ENCODE peak calls at places on chromosomes 13 and 19, in nine cellular contexts. A is SK-N-MC; Z is CD4-positive, CD25-positive, alpha-beta regulatory T cell; G is IMR-90; W is pancreas; L is endodermal cell; X is Peyer's patch; I is neural progenitor cell; M is CD8-positive, alpha-beta memory T cell. V is an unnamed sample.

GRCh38 chr13:49652691-49653305 is 24.5 kb downstream of the ARL11 start:
- DNase-seq in A (no peak), Z (no peak), G (peak), W (no peak), L (peak), X (peak), I (peak), M (no peak), V (no peak)

GRCh38 chr19:5851302-5851701 is at the start of gene FUT3:
- DNase-seq in A (no peak), Z (no peak), G (no peak), W (peak), L (no peak), X (peak), I (no peak), M (no peak), V (no peak)

GRCh38 chr13:53200498-53201453 is 172.2 kb downstream of the OLFM4 start:
- DNase-seq in A (no peak), Z (no peak), G (peak), W (peak), L (peak), X (peak), I (peak), M (no peak), V (no peak)

GRCh38 chr19:2524840-2525723 is 49.2 kb downstream of the GADD45B start:
- DNase-seq in A (no peak), Z (no peak), G (peak), W (no peak), L (peak), X (no peak), I (no peak), M (no peak), V (no peak)

GRCh38 chr13:94712812-94713555 is 639 bp upstream of the SOX21 start:
- DNase-seq in A (no peak), Z (no peak), G (peak), W (no peak), L (peak), X (no peak), I (peak), M (no peak), V (no peak)

GRCh38 chr13:91576590-91576989 is 178.2 kb downstream of the GPC5 start:
- DNase-seq in A (no peak), Z (no peak), G (no peak), W (no peak), L (peak), X (no peak), I (peak), M (no peak), V (no peak)

GRCh38 chr13:34847751-34848150 is 94.3 kb upstream of the NBEA start:
- DNase-seq in A (no peak), Z (no peak), G (no peak), W (no peak), L (peak), X (no peak), I (no peak), M (no peak), V (no peak)

GRCh38 chr13:75299206-75299605 is 182.8 kb downstream of the TBC1D4 start:
- DNase-seq in A (no peak), Z (no peak), G (no peak), W (no peak), L (peak), X (no peak), I (peak), M (no peak), V (no peak)

GRCh38 chr13:65932013-65932412 is 1298.1 kb downstream of the PCDH9 start:
- DNase-seq in A (no peak), Z (no peak), G (no peak), W (no peak), L (no peak), X (no peak), I (no peak), M (no peak), V (no peak)

GRCh38 chr19:18118420-18119242 is 21.1 kb downstream of the MAST3 start:
- DNase-seq in A (no peak), Z (no peak), G (peak), W (no peak), L (no peak), X (no peak), I (no peak), M (no peak), V (no peak)

GRCh38 chr19:18119243-18120105 is 21.9 kb downstream of the MAST3 start:
- DNase-seq in A (no peak), Z (peak), G (no peak), W (no peak), L (no peak), X (peak), I (no peak), M (peak), V (no peak)

GRCh38 chr19:18121166-18121565 is 23.6 kb downstream of the MAST3 start:
- DNase-seq in A (no peak), Z (no peak), G (no peak), W (no peak), L (no peak), X (no peak), I (no peak), M (no peak), V (no peak)

GRCh38 chr19:18117692-18118378 is 20.3 kb downstream of the MAST3 start:
- DNase-seq in A (no peak), Z (peak), G (peak), W (peak), L (peak), X (peak), I (peak), M (peak), V (no peak)

DNA sequence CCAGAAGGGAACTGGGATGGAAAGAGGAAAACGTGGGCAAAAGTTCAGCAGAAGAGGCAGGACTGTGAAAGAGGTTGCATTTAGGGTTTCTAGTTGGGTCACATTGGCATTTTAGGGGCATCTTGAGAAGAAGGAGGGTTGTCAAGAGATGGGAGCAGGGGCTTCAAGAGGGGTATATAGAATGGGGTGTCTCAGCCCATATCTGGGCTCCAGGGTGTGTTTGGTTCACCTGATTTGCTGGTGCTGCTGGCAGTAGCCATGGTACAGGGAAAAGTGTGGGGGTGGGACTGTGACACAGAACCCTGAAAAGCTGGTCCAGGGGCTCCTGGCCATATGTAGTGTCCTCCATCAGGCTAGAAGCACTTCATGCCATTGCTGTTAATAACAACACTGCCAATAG is 22.5 kb downstream of the MAST3 start:
- DNase-seq in A (no peak), Z (no peak), G (no peak), W (no peak), L (no peak), X (no peak), I (no peak), M (no peak), V (no peak)
- H3K27ac ChIP-seq in A (no peak), Z (peak), G (no peak), W (no peak), L (no peak), X (peak), I (no peak), M (peak), V (no peak)

GRCh38 chr13:21567714-21568113 is 36.3 kb downstream of the MICU2 start:
- DNase-seq in A (no peak), Z (no peak), G (peak), W (no peak), L (no peak), X (no peak), I (no peak), M (no peak), V (no peak)
- H3K27ac ChIP-seq in A (no peak), Z (no peak), G (no peak), W (no peak), L (no peak), X (no peak), I (no peak), M (no peak), V (no peak)

GRCh38 chr19:1222394-1222793 is 15.4 kb downstream of the CBARP start:
- DNase-seq in A (no peak), Z (no peak), G (no peak), W (peak), L (no peak), X (no peak), I (no peak), M (no peak), V (no peak)

GRCh38 chr19:1221904-1222255 is 15.9 kb downstream of the CBARP start:
- DNase-seq in A (no peak), Z (no peak), G (no peak), W (peak), L (no peak), X (no peak), I (no peak), M (no peak), V (no peak)

GRCh38 chr19:1224047-1224825 is 13.6 kb downstream of the CBARP start:
- DNase-seq in A (no peak), Z (no peak), G (no peak), W (no peak), L (no peak), X (no peak), I (no peak), M (no peak), V (no peak)

GRCh38 chr19:1224847-1225246 is 13.0 kb downstream of the CBARP start:
- DNase-seq in A (no peak), Z (no peak), G (no peak), W (no peak), L (no peak), X (no peak), I (no peak), M (no peak), V (no peak)

DNA sequence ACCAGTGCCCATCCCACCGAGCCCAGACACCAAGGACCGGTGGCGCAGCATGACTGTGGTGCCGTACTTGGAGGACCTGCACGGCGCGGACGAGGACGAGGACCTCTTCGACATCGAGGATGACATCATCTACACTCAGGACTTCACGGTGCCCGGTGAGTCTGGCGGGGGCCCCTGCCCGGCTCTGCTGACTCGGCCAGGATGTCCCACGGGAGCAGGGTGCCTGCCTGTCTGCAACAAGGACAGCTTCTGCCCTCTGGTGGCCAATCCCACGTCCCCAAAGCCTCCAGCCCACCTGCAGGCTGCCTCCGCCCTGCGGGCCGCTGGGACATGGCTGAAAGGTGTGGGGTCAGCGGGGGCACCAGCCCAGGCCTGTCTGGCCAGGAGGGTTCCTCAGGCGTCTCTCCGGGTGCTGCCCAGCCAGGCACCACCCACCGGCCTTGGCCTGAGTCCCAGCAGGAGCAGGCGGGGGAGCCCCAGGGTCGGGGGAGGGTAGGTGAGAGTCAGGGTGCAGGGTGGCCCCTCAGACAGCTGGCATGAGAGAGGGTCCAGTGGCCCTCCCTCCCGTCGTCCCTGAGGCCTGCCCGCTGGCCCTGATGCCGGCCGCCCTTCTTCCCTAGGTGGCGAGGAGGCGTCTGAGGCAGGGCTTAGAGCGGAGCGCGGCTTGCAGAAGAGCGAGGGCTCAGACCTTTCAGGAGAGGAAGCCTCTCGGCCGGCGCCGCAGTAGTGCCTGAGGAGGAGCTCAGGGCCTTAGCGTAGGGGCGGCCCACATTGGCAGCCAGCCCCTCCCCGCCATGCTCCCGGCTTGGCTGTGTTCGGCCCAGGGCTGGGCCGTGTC is 14.6 kb downstream of the CBARP start:
- DNase-seq in A (no peak), Z (no peak), G (peak), W (peak), L (peak), X (peak), I (peak), M (no peak), V (no peak)
- H3K27ac ChIP-seq in A (no peak), Z (no peak), G (no peak), W (no peak), L (peak), X (no peak), I (no peak), M (no peak), V (no peak)

GRCh38 chr13:112637017-112637801 is 49.3 kb upstream of the TUBGCP3 start:
- DNase-seq in A (no peak), Z (no peak), G (no peak), W (no peak), L (peak), X (no peak), I (no peak), M (no peak), V (no peak)
- H3K27ac ChIP-seq in A (no peak), Z (no peak), G (no peak), W (no peak), L (no peak), X (no peak), I (no peak), M (no peak), V (no peak)

V was measured in Panc1.